ENCODE peak calls at places on chromosomes 11 and 22, in five cellular contexts. M is brain microvascular endothelial cell, F is right atrium auricular region, B is CD14-positive monocyte, L is right lobe of liver. J is an unnamed sample.
A peak's percentile ranks its signal among the peaks of the same experiment; 100 is the strongest.

GRCh38 chr11:30322826-30323710 is at the start of gene ARL14EP:
- DNase-seq in F (peak; percentile 93), M (peak; percentile 94), B (peak; percentile 88), L (peak; percentile 93), J (peak; percentile 94)

GRCh38 chr11:72069787-72070251 is 10.5 kb downstream of the NUMA1 start:
- DNase-seq in M (peak; percentile 63), L (peak; percentile 84), F (peak; percentile 92), B (peak; percentile 91), J (no peak)

GRCh38 chr11:70630068-70630467 is 231.7 kb downstream of the CTTN start:
- DNase-seq in M (no peak), F (no peak), L (no peak), B (no peak), J (no peak)

GRCh38 chr11:59152312-59152967 is 9.8 kb downstream of the FAM111A start:
- DNase-seq in L (no peak), B (no peak), M (no peak), F (no peak), J (no peak)

GRCh38 chr11:119116601-119117000 is 4.8 kb upstream of the HINFP start:
- DNase-seq in B (peak; percentile 31), L (no peak), M (no peak), F (no peak), J (no peak)

GRCh38 chr11:69500285-69501120 is 19.0 kb downstream of the LINC01488 start:
- DNase-seq in B (no peak), F (no peak), M (no peak), L (no peak), J (no peak)

GRCh38 chr11:35715649-35716048 is 53.1 kb downstream of the TRIM44 start:
- DNase-seq in M (no peak), B (no peak), F (no peak), L (no peak), J (no peak)

GRCh38 chr11:68012843-68013610 is 2.9 kb downstream of the ALDH3B1 start:
- DNase-seq in B (no peak), L (no peak), F (no peak), M (peak; percentile 94), J (no peak)

GRCh38 chr22:48893288-48894063 is 934.2 kb downstream of the BRD1 start:
- DNase-seq in L (no peak), B (no peak), M (no peak), F (peak; percentile 49), J (no peak)

GRCh38 chr11:120929664-120930154 is 94.2 kb upstream of the TBCEL start:
- DNase-seq in L (no peak), F (no peak), M (no peak), B (no peak), J (no peak)

GRCh38 chr22:21067075-21067900 is 21.5 kb downstream of the LRRC74B start:
- DNase-seq in F (no peak), M (no peak), B (no peak), L (no peak), J (no peak)

GRCh38 chr11:87820026-87820425 is 355.2 kb downstream of the RAB38 start:
- DNase-seq in M (no peak), F (no peak), L (no peak), B (no peak), J (no peak)

GRCh38 chr11:44987506-44987905 is 36.8 kb upstream of the TP53I11 start:
- DNase-seq in B (no peak), F (peak; percentile 55), M (no peak), L (no peak), J (peak; percentile 34)

GRCh38 chr11:73187854-73188253 is 30.2 kb upstream of the P2RY2 start:
- DNase-seq in M (no peak), B (no peak), F (no peak), L (peak; percentile 28), J (no peak)

GRCh38 chr11:26649884-26650283 is 72.0 kb downstream of the SLC5A12 start:
- DNase-seq in F (no peak), M (peak; percentile 73), B (no peak), L (peak; percentile 67), J (no peak)

GRCh38 chr11:85661972-85662664 is 2.8 kb downstream of the CREBZF start:
- DNase-seq in M (no peak), L (no peak), B (no peak), F (no peak), J (no peak)

GRCh38 chr22:40805239-40805638 is 13.9 kb downstream of the SLC25A17 start:
- DNase-seq in B (no peak), F (no peak), M (no peak), L (no peak), J (no peak)

GRCh38 chr22:25119609-25120008 is 80.0 kb upstream of the CRYBB3 start:
- DNase-seq in M (no peak), L (no peak), B (no peak), F (no peak), J (no peak)

GRCh38 chr22:24240381-24240780 is 4.5 kb downstream of the GGT5 start:
- DNase-seq in B (no peak), M (no peak), L (no peak), F (no peak), J (no peak)

GRCh38 chr11:71197096-71197495 is 55.3 kb downstream of the SHANK2 start:
- DNase-seq in B (no peak), L (no peak), F (no peak), M (no peak), J (no peak)

DNA sequence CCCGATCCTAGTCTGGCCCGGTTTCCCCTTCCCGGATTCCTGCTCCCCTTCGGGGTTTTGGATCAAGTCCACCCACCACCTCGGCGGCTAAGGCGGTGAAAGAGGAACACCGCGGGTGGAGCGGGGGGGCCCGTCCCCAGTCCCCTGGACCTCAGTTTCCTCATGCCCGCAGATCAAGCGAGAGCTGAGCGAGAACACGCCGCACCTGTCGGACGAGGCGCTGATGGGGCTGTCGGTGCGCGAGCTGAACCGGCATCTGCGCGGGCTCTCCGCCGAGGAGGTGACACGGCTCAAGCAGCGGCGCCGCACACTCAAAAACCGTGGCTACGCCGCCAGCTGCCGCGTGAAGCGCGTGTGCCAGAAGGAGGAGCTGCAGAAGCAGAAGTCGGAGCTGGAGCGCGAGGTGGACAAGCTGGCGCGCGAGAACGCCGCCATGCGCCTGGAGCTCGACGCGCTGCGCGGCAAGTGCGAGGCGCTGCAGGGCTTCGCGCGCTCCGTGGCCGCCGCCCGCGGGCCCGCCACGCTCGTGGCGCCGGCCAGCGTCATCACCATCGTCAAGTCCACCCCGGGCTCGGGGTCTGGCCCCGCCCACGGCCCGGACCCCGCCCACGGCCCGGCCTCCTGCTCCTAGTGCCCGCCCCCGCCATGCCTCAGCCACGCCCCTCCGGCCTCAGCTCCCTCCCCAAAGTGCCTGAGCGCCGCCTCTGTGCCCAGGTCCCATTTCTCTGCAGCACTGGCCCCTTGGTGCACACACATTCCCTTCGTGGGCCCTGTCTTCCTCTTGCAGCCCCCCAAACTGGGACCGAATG is 12.7 kb downstream of the MAFF start:
- DNase-seq in B (peak; percentile 70), F (peak; percentile 69), M (no peak), L (peak; percentile 90), J (peak; percentile 84)
- TF ChIP-seq CTCF in B (no peak), F (peak; percentile 44), M (peak; percentile 31), L (peak; percentile 30), J (peak; percentile 54)

DNA sequence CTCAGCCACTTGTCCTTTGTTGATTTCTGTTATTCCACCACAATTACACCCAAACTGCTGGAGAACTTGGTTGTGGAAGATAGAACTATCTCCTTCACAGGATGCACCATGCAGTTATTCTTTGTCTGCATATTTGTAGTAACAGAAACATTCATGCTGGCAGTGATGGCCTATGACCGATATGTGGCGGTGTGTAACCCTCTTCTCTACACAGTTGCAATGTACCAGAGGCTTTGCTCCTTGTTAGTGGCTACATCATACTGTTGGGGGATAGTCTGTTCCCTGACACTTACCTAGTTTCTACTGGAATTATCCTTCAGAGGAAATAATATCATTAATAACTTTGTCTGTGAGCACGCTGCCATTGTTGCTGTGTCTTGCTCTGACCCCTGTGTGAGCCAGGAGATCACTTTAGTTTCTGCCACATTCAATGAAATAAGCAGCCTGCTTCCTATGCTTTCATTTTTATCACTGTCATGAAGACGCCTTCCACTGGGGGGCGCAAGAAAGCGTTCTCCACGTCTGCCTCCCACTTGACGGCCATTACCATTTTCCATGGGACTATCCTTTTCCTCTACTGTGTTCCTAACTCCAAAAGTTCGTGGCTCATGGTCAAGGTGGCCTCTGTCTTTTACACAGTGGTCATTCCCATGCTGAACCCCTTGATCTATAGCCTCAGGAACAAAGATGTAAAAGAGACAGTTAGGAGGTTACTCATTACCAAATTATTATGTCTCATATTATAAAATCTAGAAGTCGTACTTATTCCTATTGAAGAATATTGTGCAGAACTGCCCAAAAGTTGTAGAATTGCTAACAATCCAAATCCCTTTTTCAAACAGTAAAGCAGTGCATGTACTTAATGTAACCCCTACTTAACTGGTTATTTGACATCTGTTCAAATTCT is 53.2 kb downstream of the OR4C6 start:
- DNase-seq in M (no peak), B (no peak), L (no peak), F (no peak), J (no peak)
- TF ChIP-seq CTCF in M (peak; percentile 30), B (no peak), L (peak; percentile 16), F (no peak), J (peak; percentile 25)

GRCh38 chr11:115552773-115553438 is 48.7 kb upstream of the CADM1 start:
- DNase-seq in B (no peak), M (no peak), F (no peak), L (no peak), J (no peak)

GRCh38 chr11:115558635-115559034 is 54.4 kb upstream of the CADM1 start:
- DNase-seq in L (no peak), B (no peak), F (no peak), M (no peak), J (no peak)

GRCh38 chr11:115550291-115551059 is 46.3 kb upstream of the CADM1 start:
- DNase-seq in B (no peak), F (no peak), L (no peak), M (no peak), J (no peak)

GRCh38 chr11:115552151-115552550 is 47.9 kb upstream of the CADM1 start:
- DNase-seq in B (no peak), L (no peak), F (no peak), M (no peak), J (no peak)

DNA sequence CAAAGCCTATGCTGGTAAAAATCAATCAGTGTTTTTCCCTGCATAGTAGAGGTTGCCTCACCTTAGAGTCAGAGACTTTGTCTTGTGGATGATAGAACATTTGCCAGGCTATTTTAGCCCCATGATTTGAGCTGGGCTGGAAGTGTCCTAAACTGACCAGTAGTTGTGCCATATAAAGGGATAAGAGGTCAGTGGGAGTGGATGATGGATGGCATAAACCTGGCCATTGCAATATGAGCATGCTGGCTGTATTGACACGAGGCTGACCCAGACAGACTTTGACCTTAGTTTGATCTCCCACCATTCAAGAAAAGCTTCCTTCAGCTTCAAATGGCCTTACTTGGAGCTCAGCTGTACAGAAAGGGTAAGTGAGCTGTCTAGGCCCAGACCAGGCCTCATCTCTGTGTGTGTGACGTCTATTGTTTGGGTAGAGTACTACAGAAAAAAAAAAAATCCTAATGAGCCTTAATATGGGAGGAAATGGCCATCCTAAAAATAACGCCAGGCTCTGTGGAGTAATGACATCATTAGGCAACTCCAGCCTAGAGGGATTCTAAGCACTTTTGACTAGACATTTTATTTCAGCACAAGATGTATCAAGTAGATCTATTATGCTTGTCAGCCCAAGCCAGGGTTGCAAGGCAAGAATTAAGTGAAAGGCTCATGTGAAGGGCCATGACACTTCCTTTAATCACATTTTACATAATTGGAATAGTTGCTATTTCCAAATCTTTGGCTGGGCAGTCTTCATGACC is 51.3 kb upstream of the CADM1 start:
- DNase-seq in M (no peak), L (no peak), F (no peak), B (no peak), J (no peak)
- TF ChIP-seq CTCF in M (no peak), L (no peak), F (no peak), B (no peak), J (no peak)

DNA sequence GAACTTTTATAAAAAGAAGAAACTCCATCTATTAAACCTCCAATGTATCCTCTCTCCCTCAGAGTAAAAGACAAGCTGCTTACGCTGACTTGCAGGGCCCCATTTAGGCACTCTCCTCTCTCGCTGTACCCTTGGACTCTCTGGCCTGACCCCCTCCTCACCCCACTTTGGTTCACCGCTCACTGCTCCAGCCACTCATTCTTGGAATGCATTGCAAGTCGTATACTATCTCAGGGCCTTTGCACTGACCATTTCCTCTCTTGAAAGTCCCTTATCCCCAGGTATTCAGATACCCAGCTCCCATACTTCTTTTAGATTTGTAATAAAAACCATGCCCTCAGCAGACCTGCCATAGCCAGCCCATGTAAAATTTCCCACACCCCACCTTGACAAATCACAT is 139.6 kb downstream of the DBX1 start:
- DNase-seq in L (no peak), B (no peak), F (no peak), M (no peak), J (no peak)
- TF ChIP-seq CTCF in L (no peak), B (no peak), F (no peak), M (no peak), J (no peak)

J was measured in type B pancreatic cell.